ENCODE peak calls at places on chromosomes 11 and 22, in nine cellular contexts. One of them, this sample, is unnamed.

GRCh38 chr22:37626144-37626543 is 13.3 kb upstream of the SH3BP1 start:
- DNase-seq in GM13976: peak
- DNase-seq in fibroblast of mammary gland: peak
- DNase-seq in Calu3: no peak
- DNase-seq in thoracic aorta: peak
- DNase-seq in heart left ventricle: peak
- DNase-seq in lower lobe of right lung: peak
- DNase-seq in body of pancreas: peak
- DNase-seq in neural crest cell: no peak
- DNase-seq in this sample: peak

GRCh38 chr11:112023104-112023503 is 2.1 kb upstream of the DLAT start:
- DNase-seq in body of pancreas: no peak
- DNase-seq in heart left ventricle: no peak
- DNase-seq in thoracic aorta: no peak
- DNase-seq in neural crest cell: no peak
- DNase-seq in lower lobe of right lung: no peak
- DNase-seq in Calu3: no peak
- DNase-seq in GM13976: no peak
- DNase-seq in fibroblast of mammary gland: no peak
- DNase-seq in this sample: no peak

GRCh38 chr22:37501610-37502341 is 15.6 kb upstream of the MFNG start:
- DNase-seq in fibroblast of mammary gland: peak
- DNase-seq in lower lobe of right lung: peak
- DNase-seq in GM13976: no peak
- DNase-seq in neural crest cell: no peak
- DNase-seq in Calu3: peak
- DNase-seq in thoracic aorta: peak
- DNase-seq in heart left ventricle: no peak
- DNase-seq in body of pancreas: peak
- DNase-seq in this sample: no peak

GRCh38 chr11:112410325-112410724 is 149.7 kb upstream of the PLET1 start:
- DNase-seq in body of pancreas: no peak
- DNase-seq in GM13976: no peak
- DNase-seq in Calu3: no peak
- DNase-seq in fibroblast of mammary gland: no peak
- DNase-seq in thoracic aorta: no peak
- DNase-seq in lower lobe of right lung: no peak
- DNase-seq in heart left ventricle: no peak
- DNase-seq in neural crest cell: no peak
- DNase-seq in this sample: no peak

GRCh38 chr22:22408731-22409696 is 99.5 kb downstream of the ZNF280B start:
- DNase-seq in thoracic aorta: no peak
- DNase-seq in fibroblast of mammary gland: peak
- DNase-seq in Calu3: peak
- DNase-seq in heart left ventricle: no peak
- DNase-seq in GM13976: peak
- DNase-seq in body of pancreas: peak
- DNase-seq in neural crest cell: peak
- DNase-seq in lower lobe of right lung: no peak
- DNase-seq in this sample: peak

GRCh38 chr11:45993438-45994064 is 71.1 kb downstream of the LARGE2 start:
- DNase-seq in GM13976: no peak
- DNase-seq in lower lobe of right lung: no peak
- DNase-seq in fibroblast of mammary gland: peak
- DNase-seq in thoracic aorta: no peak
- DNase-seq in heart left ventricle: no peak
- DNase-seq in body of pancreas: peak
- DNase-seq in neural crest cell: no peak
- DNase-seq in Calu3: no peak
- DNase-seq in this sample: no peak

GRCh38 chr22:38098410-38099249 is 11.9 kb downstream of the BAIAP2L2 start:
- DNase-seq in thoracic aorta: no peak
- DNase-seq in neural crest cell: no peak
- DNase-seq in heart left ventricle: no peak
- DNase-seq in body of pancreas: no peak
- DNase-seq in lower lobe of right lung: peak
- DNase-seq in Calu3: no peak
- DNase-seq in GM13976: no peak
- DNase-seq in fibroblast of mammary gland: peak
- DNase-seq in this sample: no peak

GRCh38 chr11:90803781-90804180 is 580.9 kb upstream of the CHORDC1 start:
- DNase-seq in fibroblast of mammary gland: no peak
- DNase-seq in thoracic aorta: no peak
- DNase-seq in heart left ventricle: no peak
- DNase-seq in Calu3: peak
- DNase-seq in body of pancreas: no peak
- DNase-seq in neural crest cell: no peak
- DNase-seq in lower lobe of right lung: no peak
- DNase-seq in GM13976: no peak
- DNase-seq in this sample: no peak

GRCh38 chr22:36528336-36528735 is 630 bp downstream of the EIF3D start:
- DNase-seq in neural crest cell: no peak
- DNase-seq in thoracic aorta: no peak
- DNase-seq in lower lobe of right lung: no peak
- DNase-seq in Calu3: no peak
- DNase-seq in body of pancreas: peak
- DNase-seq in fibroblast of mammary gland: peak
- DNase-seq in GM13976: no peak
- DNase-seq in heart left ventricle: no peak
- DNase-seq in this sample: no peak

GRCh38 chr11:109961261-109961660 is 131.9 kb upstream of the ZC3H12C start:
- DNase-seq in lower lobe of right lung: no peak
- DNase-seq in heart left ventricle: no peak
- DNase-seq in fibroblast of mammary gland: no peak
- DNase-seq in Calu3: no peak
- DNase-seq in GM13976: no peak
- DNase-seq in neural crest cell: no peak
- DNase-seq in body of pancreas: no peak
- DNase-seq in thoracic aorta: no peak
- DNase-seq in this sample: no peak

GRCh38 chr11:119282495-119282894 is 34.4 kb downstream of the MCAM start:
- DNase-seq in fibroblast of mammary gland: no peak
- DNase-seq in neural crest cell: no peak
- DNase-seq in thoracic aorta: no peak
- DNase-seq in GM13976: no peak
- DNase-seq in Calu3: no peak
- DNase-seq in lower lobe of right lung: no peak
- DNase-seq in body of pancreas: no peak
- DNase-seq in heart left ventricle: no peak
- DNase-seq in this sample: no peak

GRCh38 chr11:119288219-119288618 is 28.7 kb downstream of the MCAM start:
- DNase-seq in thoracic aorta: no peak
- DNase-seq in body of pancreas: no peak
- DNase-seq in GM13976: no peak
- DNase-seq in fibroblast of mammary gland: no peak
- DNase-seq in neural crest cell: no peak
- DNase-seq in heart left ventricle: no peak
- DNase-seq in Calu3: no peak
- DNase-seq in lower lobe of right lung: no peak
- DNase-seq in this sample: no peak

GRCh38 chr11:119285431-119285830 is 31.5 kb downstream of the MCAM start:
- DNase-seq in GM13976: no peak
- DNase-seq in fibroblast of mammary gland: no peak
- DNase-seq in Calu3: no peak
- DNase-seq in lower lobe of right lung: no peak
- DNase-seq in thoracic aorta: no peak
- DNase-seq in body of pancreas: no peak
- DNase-seq in neural crest cell: no peak
- DNase-seq in heart left ventricle: no peak
- DNase-seq in this sample: no peak

DNA sequence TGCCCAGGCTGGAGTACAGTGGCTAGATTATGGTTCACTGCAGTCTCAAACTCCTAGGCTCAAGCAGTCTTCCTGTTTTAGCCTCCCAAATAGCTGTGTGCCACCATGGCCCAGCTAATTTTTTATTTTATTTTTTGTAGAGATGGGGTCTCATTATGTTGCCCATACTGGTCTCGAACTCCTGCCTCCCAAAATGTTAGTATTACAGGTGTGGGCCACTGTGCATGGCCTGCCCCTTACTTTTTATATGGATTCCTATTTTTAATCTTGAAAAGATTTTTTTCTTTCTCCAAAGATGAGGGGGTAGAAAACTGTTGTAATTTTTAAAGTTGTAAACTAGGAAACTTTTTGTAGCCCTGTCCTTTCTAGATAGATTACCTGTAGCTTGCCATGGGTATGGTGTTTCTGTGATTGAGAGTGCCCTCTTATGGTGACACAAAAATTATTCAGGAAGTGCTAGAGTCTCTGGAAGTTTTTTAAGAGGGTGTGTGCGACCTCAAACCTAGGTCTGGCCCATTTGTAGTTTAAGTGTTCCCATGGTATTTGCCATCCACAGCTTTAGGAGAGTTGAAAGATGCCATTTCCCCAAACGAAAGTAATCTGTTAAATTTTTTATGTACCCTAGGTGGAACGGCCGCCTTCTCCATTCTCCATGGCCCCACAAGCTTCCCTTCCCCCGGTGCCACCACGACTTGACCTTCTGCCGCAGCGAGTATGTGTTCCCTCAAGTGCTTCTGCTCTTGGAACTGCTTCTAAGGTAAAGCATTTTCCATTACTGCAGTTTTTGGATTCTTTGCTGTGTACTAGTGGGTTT is 32.4 kb downstream of the MCAM start:
- DNase-seq in Calu3: peak
- DNase-seq in neural crest cell: no peak
- DNase-seq in heart left ventricle: no peak
- DNase-seq in thoracic aorta: no peak
- DNase-seq in body of pancreas: peak
- DNase-seq in fibroblast of mammary gland: peak
- DNase-seq in lower lobe of right lung: no peak
- DNase-seq in GM13976: peak
- DNase-seq in this sample: peak
- TF ChIP-seq CTCF in Calu3: no peak
- TF ChIP-seq CTCF in neural crest cell: peak
- TF ChIP-seq CTCF in heart left ventricle: peak
- TF ChIP-seq CTCF in thoracic aorta: peak
- TF ChIP-seq CTCF in body of pancreas: peak
- TF ChIP-seq CTCF in fibroblast of mammary gland: peak
- TF ChIP-seq CTCF in lower lobe of right lung: peak
- TF ChIP-seq CTCF in GM13976: peak
- TF ChIP-seq CTCF in this sample: peak

GRCh38 chr11:117633186-117633585 is 163.8 kb downstream of the DSCAML1 start:
- DNase-seq in body of pancreas: no peak
- DNase-seq in fibroblast of mammary gland: no peak
- DNase-seq in Calu3: no peak
- DNase-seq in neural crest cell: no peak
- DNase-seq in thoracic aorta: no peak
- DNase-seq in heart left ventricle: no peak
- DNase-seq in GM13976: no peak
- DNase-seq in lower lobe of right lung: no peak
- DNase-seq in this sample: no peak

GRCh38 chr11:117633976-117634755 is 162.8 kb downstream of the DSCAML1 start:
- DNase-seq in fibroblast of mammary gland: no peak
- DNase-seq in body of pancreas: no peak
- DNase-seq in thoracic aorta: no peak
- DNase-seq in Calu3: no peak
- DNase-seq in neural crest cell: no peak
- DNase-seq in GM13976: no peak
- DNase-seq in heart left ventricle: no peak
- DNase-seq in lower lobe of right lung: no peak
- DNase-seq in this sample: no peak

GRCh38 chr11:117629146-117629545 is 167.9 kb downstream of the DSCAML1 start:
- DNase-seq in heart left ventricle: no peak
- DNase-seq in GM13976: no peak
- DNase-seq in fibroblast of mammary gland: no peak
- DNase-seq in body of pancreas: no peak
- DNase-seq in thoracic aorta: no peak
- DNase-seq in lower lobe of right lung: no peak
- DNase-seq in neural crest cell: no peak
- DNase-seq in Calu3: no peak
- DNase-seq in this sample: no peak

GRCh38 chr11:117629891-117630538 is 167.0 kb downstream of the DSCAML1 start:
- DNase-seq in body of pancreas: no peak
- DNase-seq in GM13976: no peak
- DNase-seq in lower lobe of right lung: no peak
- DNase-seq in heart left ventricle: no peak
- DNase-seq in neural crest cell: no peak
- DNase-seq in Calu3: no peak
- DNase-seq in thoracic aorta: no peak
- DNase-seq in fibroblast of mammary gland: no peak
- DNase-seq in this sample: no peak

DNA sequence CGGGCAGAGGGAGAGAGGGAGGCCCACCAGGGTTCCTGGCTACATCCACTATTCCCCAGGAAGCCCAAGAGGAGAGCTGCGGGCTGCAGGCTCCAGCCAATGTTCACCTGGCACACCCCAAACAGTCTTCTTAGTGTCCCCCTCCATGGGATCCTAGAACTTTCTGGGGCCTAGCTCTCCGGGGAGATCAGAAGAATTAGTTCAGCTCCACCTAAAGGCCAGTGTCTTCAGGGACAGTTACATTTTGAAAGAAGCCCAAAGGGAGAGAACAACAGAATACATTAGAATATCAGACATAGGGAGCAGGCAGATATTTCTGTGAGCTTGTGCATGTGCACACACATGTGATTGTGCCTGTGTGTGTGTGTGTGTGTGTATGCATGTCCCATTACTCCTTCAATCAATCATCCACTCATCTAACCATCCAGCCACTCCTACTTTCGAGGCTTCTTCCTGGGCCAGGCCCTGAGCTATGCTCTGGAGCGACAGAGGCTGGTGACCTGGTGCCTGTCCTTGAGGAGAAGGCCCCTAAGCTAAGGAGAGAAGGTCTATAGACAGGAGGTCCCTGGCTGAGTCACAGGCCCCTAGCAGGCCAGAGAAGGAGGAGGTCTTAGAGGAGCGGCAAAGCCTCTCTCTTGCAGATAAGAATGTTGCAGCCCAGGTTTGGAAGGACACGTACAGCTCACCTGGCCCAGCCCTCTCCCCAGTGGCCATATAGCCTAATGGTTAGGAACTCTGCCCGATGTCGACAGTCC is 165.5 kb downstream of the DSCAML1 start:
- DNase-seq in neural crest cell: no peak
- DNase-seq in body of pancreas: no peak
- DNase-seq in heart left ventricle: no peak
- DNase-seq in Calu3: no peak
- DNase-seq in fibroblast of mammary gland: no peak
- DNase-seq in thoracic aorta: no peak
- DNase-seq in GM13976: no peak
- DNase-seq in lower lobe of right lung: no peak
- DNase-seq in this sample: no peak
- TF ChIP-seq CTCF in neural crest cell: no peak
- TF ChIP-seq CTCF in body of pancreas: no peak
- TF ChIP-seq CTCF in heart left ventricle: no peak
- TF ChIP-seq CTCF in Calu3: no peak
- TF ChIP-seq CTCF in fibroblast of mammary gland: no peak
- TF ChIP-seq CTCF in thoracic aorta: no peak
- TF ChIP-seq CTCF in GM13976: no peak
- TF ChIP-seq CTCF in lower lobe of right lung: no peak
- TF ChIP-seq CTCF in this sample: no peak

GRCh38 chr11:61881397-61881796 is 9.9 kb downstream of the FADS3 start:
- DNase-seq in thoracic aorta: no peak
- DNase-seq in lower lobe of right lung: no peak
- DNase-seq in GM13976: no peak
- DNase-seq in body of pancreas: no peak
- DNase-seq in neural crest cell: no peak
- DNase-seq in fibroblast of mammary gland: no peak
- DNase-seq in heart left ventricle: no peak
- DNase-seq in Calu3: no peak
- DNase-seq in this sample: no peak
- TF ChIP-seq CTCF in thoracic aorta: no peak
- TF ChIP-seq CTCF in lower lobe of right lung: no peak
- TF ChIP-seq CTCF in GM13976: no peak
- TF ChIP-seq CTCF in body of pancreas: no peak
- TF ChIP-seq CTCF in neural crest cell: no peak
- TF ChIP-seq CTCF in fibroblast of mammary gland: no peak
- TF ChIP-seq CTCF in heart left ventricle: no peak
- TF ChIP-seq CTCF in Calu3: no peak
- TF ChIP-seq CTCF in this sample: no peak

GRCh38 chr11:129279326-129280026 is 87.4 kb upstream of the ARHGAP32 start:
- DNase-seq in heart left ventricle: peak
- DNase-seq in lower lobe of right lung: peak
- DNase-seq in GM13976: peak
- DNase-seq in Calu3: peak
- DNase-seq in neural crest cell: peak
- DNase-seq in thoracic aorta: peak
- DNase-seq in fibroblast of mammary gland: peak
- DNase-seq in body of pancreas: peak
- DNase-seq in this sample: peak
- TF ChIP-seq CTCF in heart left ventricle: no peak
- TF ChIP-seq CTCF in lower lobe of right lung: no peak
- TF ChIP-seq CTCF in GM13976: no peak
- TF ChIP-seq CTCF in Calu3: no peak
- TF ChIP-seq CTCF in neural crest cell: no peak
- TF ChIP-seq CTCF in thoracic aorta: no peak
- TF ChIP-seq CTCF in fibroblast of mammary gland: no peak
- TF ChIP-seq CTCF in body of pancreas: no peak
- TF ChIP-seq CTCF in this sample: peak